ENCODE peak calls at places on chromosomes 3 and 15, in six cellular contexts. T is cardiac fibroblast, Z is SHP77, P is adipocyte, G is H4, M is hepatocyte. A is an unnamed sample.

GRCh38 chr3:125310623-125311076 is 64.5 kb downstream of the ZNF148 start:
- DNase-seq in T (no peak), Z (no peak), M (no peak), G (no peak), P (no peak), A (no peak)

GRCh38 chr15:65286069-65286703 is 497 bp downstream of the PARP16 start:
- DNase-seq in P (peak; percentile 56), G (no peak), M (peak; percentile 63), Z (no peak), T (peak; percentile 21), A (peak; percentile 18)

GRCh38 chr3:177553012-177553411 is 355.7 kb upstream of the TBL1XR1 start:
- DNase-seq in G (no peak), P (no peak), Z (no peak), T (no peak), M (no peak), A (no peak)

GRCh38 chr15:96593735-96594134 is 263.2 kb downstream of the NR2F2 start:
- DNase-seq in M (no peak), T (no peak), P (no peak), G (no peak), Z (no peak), A (peak; percentile 7)

GRCh38 chr3:183298708-183299153 is 45.7 kb downstream of the B3GNT5 start:
- DNase-seq in Z (peak; percentile 75), T (peak; percentile 90), G (peak; percentile 95), P (peak; percentile 89), M (peak; percentile 68), A (peak; percentile 50)

GRCh38 chr3:189349772-189350171 is 178.0 kb downstream of the TPRG1 start:
- DNase-seq in G (no peak), P (peak; percentile 34), T (no peak), Z (no peak), M (no peak), A (no peak)

GRCh38 chr15:67924359-67924974 is 84.6 kb upstream of the RNU6-1 start:
- DNase-seq in T (no peak), Z (no peak), P (no peak), G (no peak), M (no peak), A (no peak)

GRCh38 chr3:44076221-44076829 is 165.4 kb upstream of the TOPAZ1 start:
- DNase-seq in M (no peak), G (no peak), Z (peak; percentile 3), P (no peak), T (no peak), A (no peak)

GRCh38 chr3:146374146-146374545 is 95.2 kb downstream of the PLSCR2 start:
- DNase-seq in T (peak; percentile 56), P (peak; percentile 78), G (peak; percentile 75), Z (no peak), M (no peak), A (peak; percentile 23)

GRCh38 chr15:93982226-93982641 is 249.1 kb upstream of the MCTP2 start:
- DNase-seq in Z (no peak), G (no peak), T (no peak), M (no peak), P (no peak), A (no peak)

GRCh38 chr3:114365268-114365667 is 71.4 kb downstream of the TIGIT start:
- DNase-seq in P (peak; percentile 45), Z (no peak), G (no peak), M (no peak), T (peak; percentile 39), A (no peak)

GRCh38 chr3:147930417-147930816 is 521.3 kb downstream of the ZIC1 start:
- DNase-seq in T (peak; percentile 63), Z (no peak), M (no peak), P (peak; percentile 67), G (peak; percentile 72), A (peak; percentile 47)

GRCh38 chr15:86645861-86646393 is 566.3 kb downstream of the AGBL1 start:
- DNase-seq in T (no peak), Z (no peak), M (no peak), G (peak; percentile 10), P (no peak), A (no peak)

GRCh38 chr3:53256704-53257055 is 858 bp upstream of the TKT start:
- DNase-seq in Z (no peak), G (no peak), M (no peak), T (no peak), P (no peak), A (no peak)

GRCh38 chr3:122458992-122459391 is 43.1 kb upstream of the WDR5B start:
- DNase-seq in T (peak; percentile 77), G (peak; percentile 39), Z (no peak), P (peak; percentile 82), M (peak; percentile 58), A (peak; percentile 75)

GRCh38 chr15:49989498-49989897 is 129.5 kb downstream of the ATP8B4 start:
- DNase-seq in G (no peak), T (no peak), Z (no peak), M (no peak), P (no peak), A (no peak)

GRCh38 chr3:192339214-192339613 is 388.1 kb downstream of the FGF12 start:
- DNase-seq in P (no peak), G (no peak), M (no peak), Z (no peak), T (no peak), A (no peak)

GRCh38 chr3:197458179-197458707 is 97.5 kb downstream of the BDH1 start:
- DNase-seq in M (peak; percentile 27), T (no peak), P (no peak), G (no peak), Z (no peak), A (no peak)

GRCh38 chr3:168249539-168250414 is 154.1 kb upstream of the GOLIM4 start:
- DNase-seq in T (peak; percentile 71), P (peak; percentile 86), M (peak; percentile 91), G (peak; percentile 80), Z (peak; percentile 54), A (peak; percentile 77)

GRCh38 chr3:156659260-156659659 is 15.1 kb upstream of the TIPARP start:
- DNase-seq in G (no peak), P (no peak), T (no peak), M (no peak), Z (no peak), A (no peak)

GRCh38 chr3:124587053-124587408 is 143.2 kb upstream of the UMPS start:
- DNase-seq in T (no peak), Z (no peak), P (no peak), G (no peak), M (peak; percentile 58), A (peak; percentile 64)

GRCh38 chr15:31203999-31204398 is 102.5 kb upstream of the TRPM1 start:
- DNase-seq in T (no peak), Z (no peak), M (no peak), P (no peak), G (no peak), A (no peak)

GRCh38 chr3:171347017-171347979 is 112.9 kb downstream of the TNIK start:
- DNase-seq in Z (no peak), M (peak; percentile 22), G (peak; percentile 28), T (peak; percentile 71), P (peak; percentile 39), A (no peak)

GRCh38 chr15:69812881-69813280 is 284.8 kb downstream of the TLE3 start:
- DNase-seq in P (no peak), T (no peak), G (no peak), M (peak; percentile 19), Z (no peak), A (no peak)

GRCh38 chr3:196339493-196340254 is 1.5 kb upstream of the TM4SF19 start:
- DNase-seq in P (peak; percentile 41), Z (no peak), G (peak; percentile 84), T (peak; percentile 59), M (no peak), A (peak; percentile 82)

GRCh38 chr3:52084954-52085730 is 28.8 kb upstream of the DUSP7 start:
- DNase-seq in Z (no peak), M (no peak), P (no peak), G (no peak), T (no peak), A (no peak)

A was measured in PC-3.